ENCODE peak calls at places on chromosomes 7 and 10, in four cellular contexts. U, B, G and C are unnamed samples.

GRCh38 chr7:20164420-20165145 is 52.6 kb downstream of the MACC1 start:
- ATAC-seq in G (no peak), U (no peak), B (no peak), C (no peak)

GRCh38 chr7:17646181-17646956 is 293.9 kb downstream of the SNX13 start:
- ATAC-seq in G (no peak), U (peak), B (no peak), C (no peak)

GRCh38 chr7:151954866-151955820 is 1.1 kb upstream of the GALNTL5 start:
- ATAC-seq in U (no peak), B (no peak), G (no peak), C (no peak)

GRCh38 chr10:104736006-104736405 is 94.9 kb downstream of the SORCS3 start:
- ATAC-seq in U (no peak), B (no peak), G (no peak), C (no peak)

GRCh38 chr10:98314577-98315284 is 46.7 kb upstream of the LOXL4 start:
- ATAC-seq in G (no peak), B (no peak), U (peak), C (no peak)

GRCh38 chr7:54546081-54546985 is 4.2 kb downstream of the VSTM2A start:
- ATAC-seq in B (no peak), G (peak), U (peak), C (no peak)

GRCh38 chr7:135681758-135682157 is 19.4 kb downstream of the STMP1 start:
- ATAC-seq in U (peak), G (no peak), B (no peak), C (no peak)

GRCh38 chr10:77614778-77615625 is 22.6 kb downstream of the KCNMA1 start:
- ATAC-seq in U (no peak), G (no peak), B (no peak), C (no peak)

GRCh38 chr10:72563327-72563932 is 62.4 kb downstream of the MICU1 start:
- ATAC-seq in B (no peak), U (peak), G (peak), C (peak)

GRCh38 chr10:124560377-124560776 is 98.8 kb downstream of the LHPP start:
- ATAC-seq in G (no peak), B (no peak), U (peak), C (no peak)

GRCh38 chr7:102253076-102253972 is 33.3 kb upstream of the SH2B2 start:
- ATAC-seq in B (no peak), U (no peak), G (no peak), C (no peak)